ENCODE peak calls at places on chromosomes 12 and 14, in six cellular contexts. X is stimulated activated CD4-positive, alpha-beta T cell treated with anti-CD3 and anti-CD28 coated beads, Interleukin-2, amount 100 ng/mL, for 4 hours; J is epithelial cell of prostate; Z is activated T-helper 1 cell treated with anti-CD3 and anti-CD28 coated beads, Interleukin-12 subunit alpha, Interleukin-12 subunit beta, Interleukin-2, Interleukin-4 antibody, amounts not matched to agents 30 ng/mL and 10 ng/mL and 1 ng/mL, durations not matched to agents 14 hours and 24 hours and 36 hours; W is mesothelial cell of epicardium; Y is left lung. U is an unnamed sample.

GRCh38 chr12:43428088-43428600 is 123.9 kb downstream of the ADAMTS20 start:
- DNase-seq in X (no peak), J (no peak), Z (no peak), W (no peak), Y (no peak), U (no peak)

GRCh38 chr12:122895757-122896636 is at the start of gene VPS37B:
- DNase-seq in X (peak), J (no peak), Z (peak), W (peak), Y (peak), U (peak)

GRCh38 chr14:63273717-63274673 is 44.7 kb downstream of the GPHB5 start:
- DNase-seq in X (no peak), J (no peak), Z (no peak), W (no peak), Y (no peak), U (no peak)

GRCh38 chr12:62533087-62533754 is 66.6 kb downstream of the MON2 start:
- DNase-seq in X (no peak), J (no peak), Z (no peak), W (no peak), Y (no peak), U (no peak)

GRCh38 chr12:43370299-43370698 is 181.7 kb downstream of the ADAMTS20 start:
- DNase-seq in X (no peak), J (peak), Z (no peak), W (no peak), Y (no peak), U (no peak)

GRCh38 chr12:558595-558994 is 98.9 kb downstream of the B4GALNT3 start:
- DNase-seq in X (no peak), J (no peak), Z (no peak), W (no peak), Y (no peak), U (no peak)

GRCh38 chr12:39442895-39443703 is at the start of gene KIF21A:
- DNase-seq in X (peak), J (peak), Z (peak), W (peak), Y (peak), U (peak)

GRCh38 chr14:59265808-59266207 is 77.3 kb downstream of the DAAM1 start:
- DNase-seq in X (peak), J (peak), Z (no peak), W (no peak), Y (no peak), U (no peak)

GRCh38 chr12:11707535-11707934 is 58.1 kb downstream of the ETV6 start:
- DNase-seq in X (no peak), J (no peak), Z (no peak), W (no peak), Y (no peak), U (no peak)

GRCh38 chr12:80857311-80857710 is 80.4 kb downstream of the LIN7A start:
- DNase-seq in X (no peak), J (no peak), Z (no peak), W (no peak), Y (no peak), U (no peak)

GRCh38 chr14:85084344-85084743 is 445.6 kb upstream of the FLRT2 start:
- DNase-seq in X (no peak), J (no peak), Z (no peak), W (no peak), Y (no peak), U (no peak)

GRCh38 chr14:21860172-21860571 is 186.6 kb upstream of the OR4E1 start:
- DNase-seq in X (peak), J (no peak), Z (no peak), W (no peak), Y (no peak), U (no peak)

GRCh38 chr14:81062816-81063215 is 107.4 kb downstream of the TSHR start:
- DNase-seq in X (no peak), J (no peak), Z (no peak), W (no peak), Y (no peak), U (no peak)

GRCh38 chr14:68379510-68380303 is 413.2 kb downstream of the ZFP36L1 start:
- DNase-seq in X (no peak), J (no peak), Z (no peak), W (no peak), Y (no peak), U (no peak)

GRCh38 chr12:110693731-110694130 is 4.8 kb upstream of the HVCN1 start:
- DNase-seq in X (no peak), J (no peak), Z (no peak), W (no peak), Y (peak), U (no peak)

GRCh38 chr12:51815571-51815970 is 32.9 kb downstream of the FIGNL2 start:
- DNase-seq in X (no peak), J (no peak), Z (no peak), W (no peak), Y (no peak), U (no peak)